ENCODE peak calls at places on chromosome 6, in eight cellular contexts. P is stimulated activated CD4-positive, alpha-beta T cell treated with anti-CD3 and anti-CD28 coated beads, Interleukin-1b, Interleukin-23, amount 100 ng/mL, for 48 hours; Y is left cardiac atrium; N is nucleus accumbens; Z is Daoy; E is Calu3; I is NCI-H524 treated with DMSO at 0.1 percent for 48 hours; R is heart left ventricle. S is an unnamed sample.

GRCh38 chr6:13427838-13428527 is 59.4 kb downstream of the GFOD1 start:
- DNase-seq in N (no peak), P (peak; percentile 86), Z (no peak), Y (peak; percentile 61), I (no peak), E (no peak), R (no peak), S (no peak)

GRCh38 chr6:21935561-21936028 is 342.0 kb downstream of the SOX4 start:
- DNase-seq in I (peak; percentile 32), R (no peak), P (no peak), Z (peak; percentile 62), E (peak; percentile 50), Y (no peak), N (no peak), S (no peak)

GRCh38 chr6:20791932-20792331 is 257.7 kb downstream of the CDKAL1 start:
- DNase-seq in P (no peak), R (no peak), Y (no peak), E (no peak), Z (no peak), I (no peak), N (no peak), S (no peak)

GRCh38 chr6:143183735-143184134 is 123.0 kb downstream of the AIG1 start:
- DNase-seq in N (no peak), R (no peak), Y (no peak), Z (peak; percentile 13), P (no peak), E (peak; percentile 2), I (no peak), S (no peak)

GRCh38 chr6:7129784-7130569 is 22.2 kb downstream of the RREB1 start:
- DNase-seq in Y (peak; percentile 57), R (no peak), N (no peak), I (no peak), P (peak; percentile 61), E (no peak), Z (peak; percentile 63), S (no peak)

GRCh38 chr6:139732451-139732850 is 358.0 kb upstream of the CITED2 start:
- DNase-seq in I (no peak), Z (peak; percentile 41), Y (no peak), P (no peak), N (no peak), R (no peak), E (no peak), S (no peak)

GRCh38 chr6:24296944-24297343 is 60.9 kb downstream of the DCDC2 start:
- DNase-seq in R (no peak), Y (no peak), N (no peak), I (no peak), Z (no peak), P (no peak), E (no peak), S (no peak)

GRCh38 chr6:166259296-166259977 is 48.8 kb downstream of the PRR18 start:
- DNase-seq in N (no peak), P (no peak), I (no peak), E (no peak), R (no peak), Z (no peak), Y (no peak), S (no peak)